ENCODE peak calls at places on chromosomes 5 and 9, in six cellular contexts. U, B, W, A, P and K are unnamed samples.

GRCh38 chr9:126532019-126532462 is 81.7 kb upstream of the LMX1B start:
- DNase-seq in W (no peak), B (no peak), P (no peak), U (no peak), A (no peak), K (no peak)

GRCh38 chr5:93294184-93294583 is 286.8 kb downstream of the NR2F1-AS1 start:
- DNase-seq in W (no peak), A (no peak), B (no peak), P (no peak), U (no peak), K (peak; percentile 57)

GRCh38 chr9:93295456-93296076 is 111.6 kb downstream of the WNK2 start:
- DNase-seq in P (peak; percentile 23), U (no peak), B (no peak), A (peak; percentile 12), W (no peak), K (no peak)

GRCh38 chr9:134843740-134844139 is 36.9 kb upstream of the FCN2 start:
- DNase-seq in B (no peak), P (no peak), A (no peak), U (no peak), W (no peak), K (no peak)

GRCh38 chr9:113544001-113544340 is 80.4 kb downstream of the RGS3 start:
- DNase-seq in P (no peak), A (no peak), W (no peak), U (no peak), B (no peak), K (peak; percentile 13)

GRCh38 chr9:109914280-109915027 is 134.5 kb downstream of the PALM2AKAP2 start:
- DNase-seq in P (no peak), B (no peak), W (no peak), U (no peak), A (peak; percentile 84), K (peak; percentile 30)

GRCh38 chr5:176353533-176353932 is 8.0 kb downstream of the KIAA1191 start:
- DNase-seq in A (no peak), B (no peak), W (no peak), U (no peak), P (no peak), K (no peak)

GRCh38 chr9:136358016-136358415 is 5.5 kb downstream of the DNLZ start:
- DNase-seq in B (no peak), W (no peak), P (no peak), A (no peak), U (no peak), K (no peak)

GRCh38 chr5:66933066-66933465 is 263.5 kb downstream of the CD180 start:
- DNase-seq in P (no peak), A (no peak), U (no peak), W (peak; percentile 4), B (no peak), K (peak; percentile 3)

GRCh38 chr5:135446186-135446585 is 962 bp downstream of the DCANP1 start:
- DNase-seq in P (no peak), A (no peak), W (no peak), B (no peak), U (no peak), K (no peak)

GRCh38 chr5:148788636-148789035 is 37.8 kb upstream of the ADRB2 start:
- DNase-seq in U (no peak), P (no peak), A (no peak), W (peak; percentile 63), B (no peak), K (peak; percentile 47)